ENCODE peak calls at places on chromosomes 6 and 20, in eight cellular contexts. V is pulmonary artery endothelial cell, W is D341Med, Q is Daoy, H is H7, Z is AG08395, U is astrocyte of the spinal cord, A is hypothalamus. K is an unnamed sample.

GRCh38 chr20:33261465-33261864 is 21.5 kb upstream of the BPIFB1 start:
- DNase-seq in V (no peak), W (no peak), Q (no peak), H (no peak), Z (no peak), U (no peak), A (no peak), K (no peak)

GRCh38 chr20:17334866-17335412 is 108.1 kb downstream of the PCSK2 start:
- DNase-seq in V (no peak), W (no peak), Q (peak; percentile 33), H (no peak), Z (no peak), U (no peak), A (no peak), K (no peak)

GRCh38 chr20:51335329-51335841 is 207.1 kb downstream of the NFATC2 start:
- DNase-seq in V (no peak), W (no peak), Q (peak; percentile 98), H (no peak), Z (peak; percentile 74), U (peak; percentile 100), A (no peak), K (no peak)

GRCh38 chr20:50093240-50093639 is 19.7 kb downstream of the UBE2V1 start:
- DNase-seq in V (no peak), W (no peak), Q (no peak), H (no peak), Z (no peak), U (no peak), A (no peak), K (no peak)

GRCh38 chr6:34953084-34954025 is 64.3 kb downstream of the ANKS1A start:
- DNase-seq in V (peak; percentile 33), W (no peak), Q (peak; percentile 64), H (no peak), Z (peak; percentile 26), U (peak; percentile 79), A (no peak), K (peak; percentile 56)

GRCh38 chr6:160221423-160221822 is 37.2 kb downstream of the SLC22A2 start:
- DNase-seq in V (no peak), W (no peak), Q (no peak), H (no peak), Z (no peak), U (no peak), A (no peak), K (peak; percentile 44)

GRCh38 chr6:19454296-19454998 is 382.7 kb upstream of the ID4 start:
- DNase-seq in V (no peak), W (no peak), Q (no peak), H (no peak), Z (no peak), U (no peak), A (no peak), K (no peak)

GRCh38 chr6:109351231-109352132 is 30.8 kb downstream of the CD164 start:
- DNase-seq in V (no peak), W (no peak), Q (peak; percentile 17), H (no peak), Z (peak; percentile 61), U (no peak), A (no peak), K (no peak)

GRCh38 chr6:157774153-157775135 is 48.6 kb upstream of the SNX9 start:
- DNase-seq in V (no peak), W (peak; percentile 65), Q (no peak), H (peak; percentile 80), Z (peak; percentile 44), U (no peak), A (no peak), K (no peak)

GRCh38 chr6:157325069-157325805 is 1.9 kb upstream of the TMEM242 start:
- DNase-seq in V (no peak), W (no peak), Q (no peak), H (no peak), Z (no peak), U (peak; percentile 36), A (no peak), K (no peak)

GRCh38 chr20:19875746-19876145 is 117.7 kb downstream of the RIN2 start:
- DNase-seq in V (no peak), W (no peak), Q (no peak), H (peak; percentile 18), Z (peak; percentile 43), U (no peak), A (no peak), K (no peak)

GRCh38 chr6:129440691-129441090 is 269.3 kb downstream of the ARHGAP18 start:
- DNase-seq in V (no peak), W (peak; percentile 38), Q (peak; percentile 28), H (peak; percentile 11), Z (no peak), U (peak; percentile 78), A (no peak), K (no peak)

GRCh38 chr6:69868252-69868804 is 2.0 kb downstream of the COL19A1 start:
- DNase-seq in V (no peak), W (no peak), Q (no peak), H (peak; percentile 18), Z (no peak), U (no peak), A (no peak), K (no peak)

GRCh38 chr6:44009425-44010321 is 117.6 kb downstream of the MRPL14 start:
- DNase-seq in V (no peak), W (no peak), Q (peak; percentile 86), H (no peak), Z (no peak), U (peak; percentile 63), A (no peak), K (peak; percentile 41)

GRCh38 chr20:8722277-8722928 is 346.5 kb upstream of the PLCB4 start:
- DNase-seq in V (peak; percentile 55), W (peak; percentile 65), Q (peak; percentile 58), H (peak; percentile 10), Z (peak; percentile 55), U (peak; percentile 72), A (no peak), K (peak; percentile 51)